ENCODE peak calls at places on chromosome 4, in five cellular contexts. One of them, this sample, is unnamed.

GRCh38 chr4:174871407-174871806 is 42.4 kb upstream of the GLRA3 start:
- ATAC-seq in activated CD8-positive, alpha-beta T cell treated with anti-CD3 and anti-CD28 coated beads for 36 hours: no peak
- ATAC-seq in GM23338: no peak
- ATAC-seq in activated T-helper 17 cell treated with anti-CD3 and anti-CD28 coated beads, Interleukin-2, amount 50 U/mL, for 72 hours: no peak
- ATAC-seq in left lung: peak
- ATAC-seq in this sample: no peak

GRCh38 chr4:78517050-78517652 is 34.4 kb upstream of the ANXA3 start:
- ATAC-seq in activated CD8-positive, alpha-beta T cell treated with anti-CD3 and anti-CD28 coated beads for 36 hours: no peak
- ATAC-seq in GM23338: peak
- ATAC-seq in activated T-helper 17 cell treated with anti-CD3 and anti-CD28 coated beads, Interleukin-2, amount 50 U/mL, for 72 hours: no peak
- ATAC-seq in left lung: peak
- ATAC-seq in this sample: peak

GRCh38 chr4:15906024-15906443 is 32.5 kb downstream of the FGFBP1 start:
- ATAC-seq in activated CD8-positive, alpha-beta T cell treated with anti-CD3 and anti-CD28 coated beads for 36 hours: peak
- ATAC-seq in GM23338: peak
- ATAC-seq in activated T-helper 17 cell treated with anti-CD3 and anti-CD28 coated beads, Interleukin-2, amount 50 U/mL, for 72 hours: peak
- ATAC-seq in left lung: peak
- ATAC-seq in this sample: peak

GRCh38 chr4:10185518-10186227 is 69.1 kb upstream of the WDR1 start:
- ATAC-seq in activated CD8-positive, alpha-beta T cell treated with anti-CD3 and anti-CD28 coated beads for 36 hours: no peak
- ATAC-seq in GM23338: no peak
- ATAC-seq in activated T-helper 17 cell treated with anti-CD3 and anti-CD28 coated beads, Interleukin-2, amount 50 U/mL, for 72 hours: no peak
- ATAC-seq in left lung: no peak
- ATAC-seq in this sample: peak

GRCh38 chr4:7911044-7911578 is 28.6 kb downstream of the AFAP1 start:
- ATAC-seq in activated CD8-positive, alpha-beta T cell treated with anti-CD3 and anti-CD28 coated beads for 36 hours: no peak
- ATAC-seq in GM23338: peak
- ATAC-seq in activated T-helper 17 cell treated with anti-CD3 and anti-CD28 coated beads, Interleukin-2, amount 50 U/mL, for 72 hours: no peak
- ATAC-seq in left lung: peak
- ATAC-seq in this sample: peak

GRCh38 chr4:161252520-161253141 is 911.2 kb downstream of the FSTL5 start:
- ATAC-seq in activated CD8-positive, alpha-beta T cell treated with anti-CD3 and anti-CD28 coated beads for 36 hours: no peak
- ATAC-seq in GM23338: no peak
- ATAC-seq in activated T-helper 17 cell treated with anti-CD3 and anti-CD28 coated beads, Interleukin-2, amount 50 U/mL, for 72 hours: no peak
- ATAC-seq in left lung: peak
- ATAC-seq in this sample: peak

GRCh38 chr4:186942745-186943606 is 219.3 kb upstream of the FAT1 start:
- ATAC-seq in activated CD8-positive, alpha-beta T cell treated with anti-CD3 and anti-CD28 coated beads for 36 hours: no peak
- ATAC-seq in GM23338: no peak
- ATAC-seq in activated T-helper 17 cell treated with anti-CD3 and anti-CD28 coated beads, Interleukin-2, amount 50 U/mL, for 72 hours: no peak
- ATAC-seq in left lung: no peak
- ATAC-seq in this sample: no peak

GRCh38 chr4:113607998-113608397 is 153.5 kb downstream of the CAMK2D start:
- ATAC-seq in activated CD8-positive, alpha-beta T cell treated with anti-CD3 and anti-CD28 coated beads for 36 hours: peak
- ATAC-seq in GM23338: no peak
- ATAC-seq in activated T-helper 17 cell treated with anti-CD3 and anti-CD28 coated beads, Interleukin-2, amount 50 U/mL, for 72 hours: peak
- ATAC-seq in left lung: no peak
- ATAC-seq in this sample: no peak

GRCh38 chr4:173128199-173128890 is 40.3 kb upstream of the GALNT7 start:
- ATAC-seq in activated CD8-positive, alpha-beta T cell treated with anti-CD3 and anti-CD28 coated beads for 36 hours: no peak
- ATAC-seq in GM23338: no peak
- ATAC-seq in activated T-helper 17 cell treated with anti-CD3 and anti-CD28 coated beads, Interleukin-2, amount 50 U/mL, for 72 hours: no peak
- ATAC-seq in left lung: no peak
- ATAC-seq in this sample: no peak

GRCh38 chr4:10461850-10462400 is 4.7 kb upstream of the ZNF518B start:
- ATAC-seq in activated CD8-positive, alpha-beta T cell treated with anti-CD3 and anti-CD28 coated beads for 36 hours: no peak
- ATAC-seq in GM23338: peak
- ATAC-seq in activated T-helper 17 cell treated with anti-CD3 and anti-CD28 coated beads, Interleukin-2, amount 50 U/mL, for 72 hours: no peak
- ATAC-seq in left lung: no peak
- ATAC-seq in this sample: no peak

GRCh38 chr4:140603286-140603685 is 34.5 kb upstream of the UCP1 start:
- ATAC-seq in activated CD8-positive, alpha-beta T cell treated with anti-CD3 and anti-CD28 coated beads for 36 hours: no peak
- ATAC-seq in GM23338: no peak
- ATAC-seq in activated T-helper 17 cell treated with anti-CD3 and anti-CD28 coated beads, Interleukin-2, amount 50 U/mL, for 72 hours: no peak
- ATAC-seq in left lung: no peak
- ATAC-seq in this sample: no peak

This sample was measured in esophagus mucosa.